ENCODE peak calls at places on chromosomes 11 and 22, in ten cellular contexts. One of them, this sample, is unnamed.

GRCh38 chr11:121524233-121524631 is 71.5 kb upstream of the SORL1-AS1 start:
- DNase-seq in osteocyte: peak
- DNase-seq in CD8-positive, alpha-beta T cell: no peak
- DNase-seq in transverse colon: no peak
- DNase-seq in breast epithelium: no peak
- DNase-seq in mesothelial cell of epicardium: no peak
- DNase-seq in GM12865: no peak
- DNase-seq in fibroblast of mammary gland: no peak
- DNase-seq in AG04449: no peak
- DNase-seq in heart left ventricle: no peak
- DNase-seq in this sample: no peak

GRCh38 chr22:27264184-27264583 is 537.4 kb downstream of the MN1 start:
- DNase-seq in osteocyte: no peak
- DNase-seq in CD8-positive, alpha-beta T cell: no peak
- DNase-seq in transverse colon: no peak
- DNase-seq in breast epithelium: no peak
- DNase-seq in mesothelial cell of epicardium: no peak
- DNase-seq in GM12865: no peak
- DNase-seq in fibroblast of mammary gland: no peak
- DNase-seq in AG04449: no peak
- DNase-seq in heart left ventricle: no peak
- DNase-seq in this sample: no peak

GRCh38 chr22:17692841-17693240 is 54.3 kb downstream of the BCL2L13 start:
- DNase-seq in osteocyte: no peak
- DNase-seq in CD8-positive, alpha-beta T cell: no peak
- DNase-seq in transverse colon: no peak
- DNase-seq in breast epithelium: no peak
- DNase-seq in mesothelial cell of epicardium: no peak
- DNase-seq in GM12865: no peak
- DNase-seq in fibroblast of mammary gland: no peak
- DNase-seq in AG04449: no peak
- DNase-seq in heart left ventricle: no peak
- DNase-seq in this sample: no peak

GRCh38 chr11:34114014-34114413 is 8.6 kb downstream of the NAT10 start:
- DNase-seq in osteocyte: no peak
- DNase-seq in CD8-positive, alpha-beta T cell: no peak
- DNase-seq in transverse colon: no peak
- DNase-seq in breast epithelium: no peak
- DNase-seq in mesothelial cell of epicardium: no peak
- DNase-seq in GM12865: no peak
- DNase-seq in fibroblast of mammary gland: no peak
- DNase-seq in AG04449: no peak
- DNase-seq in heart left ventricle: no peak
- DNase-seq in this sample: no peak

GRCh38 chr22:32217465-32217864 is 12.6 kb upstream of the RFPL2 start:
- DNase-seq in osteocyte: no peak
- DNase-seq in CD8-positive, alpha-beta T cell: no peak
- DNase-seq in transverse colon: no peak
- DNase-seq in breast epithelium: no peak
- DNase-seq in mesothelial cell of epicardium: no peak
- DNase-seq in GM12865: no peak
- DNase-seq in fibroblast of mammary gland: no peak
- DNase-seq in AG04449: no peak
- DNase-seq in heart left ventricle: no peak
- DNase-seq in this sample: no peak

GRCh38 chr11:76551400-76551799 is 106.6 kb downstream of the EMSY start:
- DNase-seq in osteocyte: no peak
- DNase-seq in CD8-positive, alpha-beta T cell: no peak
- DNase-seq in transverse colon: no peak
- DNase-seq in breast epithelium: no peak
- DNase-seq in mesothelial cell of epicardium: no peak
- DNase-seq in GM12865: no peak
- DNase-seq in fibroblast of mammary gland: peak
- DNase-seq in AG04449: no peak
- DNase-seq in heart left ventricle: no peak
- DNase-seq in this sample: no peak

GRCh38 chr22:36144886-36145541 is 15.5 kb downstream of the APOL3 start:
- DNase-seq in osteocyte: no peak
- DNase-seq in CD8-positive, alpha-beta T cell: no peak
- DNase-seq in transverse colon: peak
- DNase-seq in breast epithelium: no peak
- DNase-seq in mesothelial cell of epicardium: no peak
- DNase-seq in GM12865: peak
- DNase-seq in fibroblast of mammary gland: peak
- DNase-seq in AG04449: no peak
- DNase-seq in heart left ventricle: peak
- DNase-seq in this sample: no peak

GRCh38 chr22:45101828-45102227 is 61.9 kb upstream of the NUP50 start:
- DNase-seq in osteocyte: no peak
- DNase-seq in CD8-positive, alpha-beta T cell: no peak
- DNase-seq in transverse colon: peak
- DNase-seq in breast epithelium: no peak
- DNase-seq in mesothelial cell of epicardium: no peak
- DNase-seq in GM12865: peak
- DNase-seq in fibroblast of mammary gland: peak
- DNase-seq in AG04449: no peak
- DNase-seq in heart left ventricle: peak
- DNase-seq in this sample: peak

GRCh38 chr11:132234878-132235277 is 864.5 kb downstream of the NTM start:
- DNase-seq in osteocyte: no peak
- DNase-seq in CD8-positive, alpha-beta T cell: no peak
- DNase-seq in transverse colon: no peak
- DNase-seq in breast epithelium: no peak
- DNase-seq in mesothelial cell of epicardium: no peak
- DNase-seq in GM12865: no peak
- DNase-seq in fibroblast of mammary gland: peak
- DNase-seq in AG04449: peak
- DNase-seq in heart left ventricle: no peak
- DNase-seq in this sample: no peak

GRCh38 chr11:85783758-85784157 is 27.2 kb downstream of the SYTL2 start:
- DNase-seq in osteocyte: no peak
- DNase-seq in CD8-positive, alpha-beta T cell: no peak
- DNase-seq in transverse colon: no peak
- DNase-seq in breast epithelium: no peak
- DNase-seq in mesothelial cell of epicardium: no peak
- DNase-seq in GM12865: no peak
- DNase-seq in fibroblast of mammary gland: no peak
- DNase-seq in AG04449: no peak
- DNase-seq in heart left ventricle: no peak
- DNase-seq in this sample: no peak

GRCh38 chr11:46554205-46555162 is 39.3 kb downstream of the AMBRA1 start:
- DNase-seq in osteocyte: no peak
- DNase-seq in CD8-positive, alpha-beta T cell: no peak
- DNase-seq in transverse colon: no peak
- DNase-seq in breast epithelium: no peak
- DNase-seq in mesothelial cell of epicardium: no peak
- DNase-seq in GM12865: no peak
- DNase-seq in fibroblast of mammary gland: peak
- DNase-seq in AG04449: no peak
- DNase-seq in heart left ventricle: no peak
- DNase-seq in this sample: no peak

GRCh38 chr22:48644997-48645396 is 1182.7 kb downstream of the BRD1 start:
- DNase-seq in osteocyte: no peak
- DNase-seq in CD8-positive, alpha-beta T cell: no peak
- DNase-seq in transverse colon: no peak
- DNase-seq in breast epithelium: no peak
- DNase-seq in mesothelial cell of epicardium: no peak
- DNase-seq in GM12865: no peak
- DNase-seq in fibroblast of mammary gland: no peak
- DNase-seq in AG04449: no peak
- DNase-seq in heart left ventricle: no peak
- DNase-seq in this sample: no peak

GRCh38 chr11:90629251-90629806 is 406.5 kb upstream of the CHORDC1 start:
- DNase-seq in osteocyte: no peak
- DNase-seq in CD8-positive, alpha-beta T cell: no peak
- DNase-seq in transverse colon: no peak
- DNase-seq in breast epithelium: no peak
- DNase-seq in mesothelial cell of epicardium: no peak
- DNase-seq in GM12865: no peak
- DNase-seq in fibroblast of mammary gland: no peak
- DNase-seq in AG04449: no peak
- DNase-seq in heart left ventricle: no peak
- DNase-seq in this sample: no peak

GRCh38 chr11:2891291-2891690 is 5.7 kb upstream of the CDKN1C start:
- DNase-seq in osteocyte: no peak
- DNase-seq in CD8-positive, alpha-beta T cell: no peak
- DNase-seq in transverse colon: no peak
- DNase-seq in breast epithelium: no peak
- DNase-seq in mesothelial cell of epicardium: no peak
- DNase-seq in GM12865: no peak
- DNase-seq in fibroblast of mammary gland: no peak
- DNase-seq in AG04449: no peak
- DNase-seq in heart left ventricle: no peak
- DNase-seq in this sample: no peak
- TF ChIP-seq CTCF in osteocyte: no peak
- TF ChIP-seq CTCF in CD8-positive, alpha-beta T cell: no peak
- TF ChIP-seq CTCF in transverse colon: no peak
- TF ChIP-seq CTCF in breast epithelium: no peak
- TF ChIP-seq CTCF in mesothelial cell of epicardium: no peak
- TF ChIP-seq CTCF in GM12865: no peak
- TF ChIP-seq CTCF in fibroblast of mammary gland: peak
- TF ChIP-seq CTCF in AG04449: no peak
- TF ChIP-seq CTCF in heart left ventricle: no peak
- TF ChIP-seq CTCF in this sample: no peak

DNA sequence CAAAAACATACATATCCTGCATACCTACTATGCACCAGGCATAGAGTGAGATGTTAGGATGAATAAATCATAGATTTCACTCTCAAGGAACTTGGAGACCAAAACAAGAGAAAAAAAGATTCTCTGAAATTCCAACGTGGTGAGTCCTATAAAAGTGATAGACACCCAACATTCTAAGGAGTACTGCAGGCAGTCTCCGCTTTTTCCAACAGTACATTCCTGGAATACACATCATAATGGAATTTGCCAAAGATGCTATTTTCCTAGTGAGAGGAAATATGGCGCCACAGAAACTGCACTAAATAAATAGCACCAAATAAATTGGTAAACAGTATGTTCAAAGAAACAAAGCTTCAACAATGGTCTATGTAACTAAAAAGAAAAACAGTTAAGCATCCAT is 6.0 kb downstream of the TMEM123 start:
- DNase-seq in osteocyte: no peak
- DNase-seq in CD8-positive, alpha-beta T cell: no peak
- DNase-seq in transverse colon: no peak
- DNase-seq in breast epithelium: no peak
- DNase-seq in mesothelial cell of epicardium: no peak
- DNase-seq in GM12865: no peak
- DNase-seq in fibroblast of mammary gland: peak
- DNase-seq in AG04449: no peak
- DNase-seq in heart left ventricle: no peak
- DNase-seq in this sample: no peak
- TF ChIP-seq CTCF in osteocyte: no peak
- TF ChIP-seq CTCF in CD8-positive, alpha-beta T cell: no peak
- TF ChIP-seq CTCF in transverse colon: no peak
- TF ChIP-seq CTCF in breast epithelium: no peak
- TF ChIP-seq CTCF in mesothelial cell of epicardium: no peak
- TF ChIP-seq CTCF in GM12865: no peak
- TF ChIP-seq CTCF in fibroblast of mammary gland: no peak
- TF ChIP-seq CTCF in AG04449: no peak
- TF ChIP-seq CTCF in heart left ventricle: no peak
- TF ChIP-seq CTCF in this sample: no peak

DNA sequence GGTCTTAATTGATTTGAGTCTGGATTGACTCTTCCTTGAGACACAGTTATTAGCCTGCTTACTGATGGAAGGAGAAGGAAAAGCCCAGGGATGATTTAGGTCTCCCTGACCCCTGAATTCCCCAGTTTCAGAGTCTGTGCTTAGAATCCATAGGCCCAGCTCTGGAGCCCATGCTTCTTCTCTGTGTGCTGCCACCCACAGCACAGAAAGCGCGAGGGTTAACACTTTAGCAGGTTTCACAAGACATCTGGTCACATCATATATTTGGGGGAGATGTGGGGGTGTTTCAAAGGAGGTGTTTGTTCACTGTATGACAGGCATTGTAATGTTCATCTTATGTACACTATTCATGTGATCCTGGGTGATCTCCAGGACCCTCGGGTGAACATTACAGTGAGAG is 107.0 kb downstream of the PPP6R3 start:
- DNase-seq in osteocyte: no peak
- DNase-seq in CD8-positive, alpha-beta T cell: no peak
- DNase-seq in transverse colon: no peak
- DNase-seq in breast epithelium: no peak
- DNase-seq in mesothelial cell of epicardium: no peak
- DNase-seq in GM12865: no peak
- DNase-seq in fibroblast of mammary gland: no peak
- DNase-seq in AG04449: no peak
- DNase-seq in heart left ventricle: no peak
- DNase-seq in this sample: no peak
- TF ChIP-seq CTCF in osteocyte: no peak
- TF ChIP-seq CTCF in CD8-positive, alpha-beta T cell: no peak
- TF ChIP-seq CTCF in transverse colon: no peak
- TF ChIP-seq CTCF in breast epithelium: no peak
- TF ChIP-seq CTCF in mesothelial cell of epicardium: no peak
- TF ChIP-seq CTCF in GM12865: no peak
- TF ChIP-seq CTCF in fibroblast of mammary gland: no peak
- TF ChIP-seq CTCF in AG04449: no peak
- TF ChIP-seq CTCF in heart left ventricle: no peak
- TF ChIP-seq CTCF in this sample: no peak

DNA sequence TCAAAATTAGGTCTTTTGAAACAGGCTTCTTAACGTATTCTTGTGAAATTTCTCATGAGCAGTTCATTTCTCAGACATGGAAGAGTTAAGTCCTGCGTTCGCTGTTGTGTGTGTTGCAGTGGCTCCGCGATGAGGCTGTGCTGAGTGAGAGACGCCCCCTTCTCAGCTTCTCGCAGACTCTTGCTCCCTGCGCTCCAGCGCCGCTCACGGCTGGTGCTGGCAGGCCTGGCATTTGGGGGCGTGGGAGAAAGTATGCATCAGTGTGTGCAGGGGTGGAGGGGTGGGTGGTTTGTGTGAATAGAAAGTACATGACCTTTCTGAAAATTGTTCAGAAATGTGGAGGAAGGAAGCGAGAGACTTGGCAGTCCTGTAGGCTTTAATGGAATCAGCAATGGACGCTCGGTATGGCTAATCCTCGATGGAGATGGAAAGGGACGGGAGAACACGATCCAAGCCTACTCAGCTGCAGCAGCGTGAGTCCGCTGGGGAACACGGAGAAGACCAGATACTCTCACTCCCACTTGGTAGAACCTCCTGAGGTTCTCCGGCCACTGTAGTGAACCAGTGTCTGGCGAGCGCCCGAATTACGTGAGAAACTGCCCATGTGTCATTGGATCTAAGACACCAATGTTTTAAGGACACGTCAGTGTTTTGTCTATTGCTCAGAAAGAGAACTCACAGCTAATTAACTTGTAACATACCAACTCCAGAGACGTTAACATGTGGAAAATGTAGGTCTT is 5.9 kb downstream of the TAB1 start:
- DNase-seq in osteocyte: no peak
- DNase-seq in CD8-positive, alpha-beta T cell: no peak
- DNase-seq in transverse colon: no peak
- DNase-seq in breast epithelium: no peak
- DNase-seq in mesothelial cell of epicardium: no peak
- DNase-seq in GM12865: no peak
- DNase-seq in fibroblast of mammary gland: peak
- DNase-seq in AG04449: no peak
- DNase-seq in heart left ventricle: peak
- DNase-seq in this sample: no peak
- TF ChIP-seq CTCF in osteocyte: no peak
- TF ChIP-seq CTCF in CD8-positive, alpha-beta T cell: no peak
- TF ChIP-seq CTCF in transverse colon: no peak
- TF ChIP-seq CTCF in breast epithelium: no peak
- TF ChIP-seq CTCF in mesothelial cell of epicardium: no peak
- TF ChIP-seq CTCF in GM12865: no peak
- TF ChIP-seq CTCF in fibroblast of mammary gland: peak
- TF ChIP-seq CTCF in AG04449: no peak
- TF ChIP-seq CTCF in heart left ventricle: no peak
- TF ChIP-seq CTCF in this sample: no peak